ENCODE peak calls at places on chromosomes 12 and 14, in eight cellular contexts. A is GM12878, R is pancreas, W is transverse colon, Q is IMR-90, D is DND-41, G is upper lobe of left lung, O is HCT116. I is an unnamed sample.
A peak's percentile ranks its signal among the peaks of the same experiment; 100 is the strongest.

GRCh38 chr14:29721586-29721985 is 206.1 kb downstream of the PRKD1 start:
- DNase-seq in G (no peak), W (no peak), O (no peak), D (no peak), A (no peak), Q (no peak), R (no peak), I (no peak)

GRCh38 chr14:77674931-77675330 is 32.9 kb downstream of the ALKBH1 start:
- DNase-seq in G (no peak), Q (no peak), A (no peak), O (no peak), R (no peak), D (no peak), W (peak; percentile 75), I (no peak)

GRCh38 chr12:113684908-113685512 is 213.3 kb upstream of the LHX5 start:
- DNase-seq in O (no peak), D (no peak), W (no peak), R (no peak), Q (no peak), G (no peak), A (no peak), I (no peak)

GRCh38 chr12:40942326-40942725 is 245.8 kb upstream of the PDZRN4 start:
- DNase-seq in W (no peak), G (no peak), Q (peak; percentile 19), R (no peak), D (no peak), O (no peak), A (no peak), I (no peak)

GRCh38 chr14:63282997-63283396 is 35.7 kb downstream of the GPHB5 start:
- DNase-seq in O (no peak), W (no peak), A (no peak), G (no peak), D (no peak), R (no peak), Q (no peak), I (no peak)

GRCh38 chr12:7100239-7100638 is 8.0 kb upstream of the C1R start:
- DNase-seq in A (no peak), Q (no peak), O (no peak), D (no peak), W (no peak), G (no peak), R (no peak), I (no peak)

GRCh38 chr12:69527506-69528272 is 57.5 kb downstream of the FRS2 start:
- DNase-seq in W (no peak), O (no peak), Q (peak; percentile 91), D (no peak), G (no peak), R (no peak), A (no peak), I (no peak)

GRCh38 chr12:3973939-3974644 is 100.9 kb upstream of the PARP11 start:
- DNase-seq in Q (no peak), D (no peak), O (no peak), W (no peak), G (no peak), A (no peak), R (no peak), I (no peak)

GRCh38 chr12:121697093-121697698 is 15.4 kb upstream of the TMEM120B start:
- DNase-seq in G (no peak), W (no peak), R (no peak), O (peak; percentile 47), A (no peak), D (no peak), Q (peak; percentile 53), I (no peak)

GRCh38 chr14:81353691-81354323 is 46.3 kb downstream of the STON2 start:
- DNase-seq in R (no peak), O (no peak), A (no peak), W (no peak), G (no peak), D (no peak), Q (no peak), I (no peak)

GRCh38 chr12:42483534-42483857 is 106.0 kb downstream of the PRICKLE1 start:
- DNase-seq in D (no peak), W (peak; percentile 35), A (no peak), G (peak; percentile 22), O (no peak), R (peak; percentile 15), Q (peak; percentile 39), I (peak; percentile 50)

GRCh38 chr12:67038486-67038885 is 230.7 kb upstream of the CAND1 start:
- DNase-seq in Q (no peak), D (no peak), G (no peak), O (no peak), W (no peak), R (no peak), A (no peak), I (no peak)

GRCh38 chr12:12684375-12685106 is 11.4 kb downstream of the GPR19 start:
- DNase-seq in O (no peak), Q (peak; percentile 53), G (no peak), R (no peak), D (peak; percentile 72), A (no peak), W (no peak), I (peak; percentile 53)

GRCh38 chr14:29458547-29458946 is 469.1 kb downstream of the PRKD1 start:
- DNase-seq in D (no peak), W (no peak), R (no peak), O (no peak), G (no peak), Q (no peak), A (no peak), I (no peak)

GRCh38 chr14:74875941-74876913 is at the start of gene PROX2:
- DNase-seq in D (peak; percentile 11), A (no peak), W (no peak), R (no peak), Q (no peak), O (no peak), G (no peak), I (no peak)

GRCh38 chr12:55681142-55682077 is 26.3 kb downstream of the ITGA7 start:
- DNase-seq in O (peak; percentile 87), Q (peak; percentile 51), D (peak; percentile 21), A (no peak), W (peak; percentile 85), R (peak; percentile 78), G (peak; percentile 70), I (peak; percentile 74)

GRCh38 chr14:103739466-103739792 is 23.8 kb downstream of the ZFYVE21 start:
- DNase-seq in W (no peak), Q (no peak), G (no peak), O (no peak), A (no peak), D (no peak), R (no peak), I (no peak)

GRCh38 chr12:79452906-79453305 is 237.9 kb downstream of the PAWR start:
- DNase-seq in D (no peak), R (no peak), O (no peak), G (no peak), A (no peak), W (no peak), Q (no peak), I (no peak)

GRCh38 chr12:79454338-79454777 is 236.4 kb downstream of the PAWR start:
- DNase-seq in W (no peak), A (no peak), R (no peak), Q (peak; percentile 78), G (no peak), D (no peak), O (no peak), I (no peak)

GRCh38 chr12:79451365-79451764 is 239.4 kb downstream of the PAWR start:
- DNase-seq in D (no peak), R (no peak), O (no peak), A (no peak), W (no peak), Q (no peak), G (no peak), I (no peak)

GRCh38 chr12:79451988-79452387 is 238.8 kb downstream of the PAWR start:
- DNase-seq in D (no peak), Q (peak; percentile 88), R (peak; percentile 22), W (peak; percentile 39), A (no peak), G (peak; percentile 21), O (no peak), I (peak; percentile 18)

DNA sequence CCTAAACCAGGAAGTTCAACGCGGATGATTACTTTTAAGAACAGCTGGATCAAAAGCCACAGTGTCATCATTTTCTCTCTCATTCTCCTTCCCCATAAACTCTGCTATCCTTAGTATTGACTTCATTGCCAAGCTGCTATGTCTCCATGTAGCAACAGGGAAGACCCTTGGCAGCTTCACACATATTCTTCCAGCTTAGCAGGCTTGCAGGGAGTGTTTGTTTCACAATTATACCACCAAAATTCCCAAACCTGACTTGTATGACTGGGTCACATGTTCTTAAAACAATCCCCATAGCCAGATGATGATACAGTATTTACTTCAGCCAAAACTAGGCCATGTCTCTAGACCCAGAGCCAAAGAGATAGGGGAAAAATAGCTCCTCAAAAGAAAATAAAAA is 235.4 kb downstream of the PAWR start:
- DNase-seq in Q (peak; percentile 22), D (no peak), A (no peak), R (no peak), W (no peak), O (no peak), G (no peak), I (no peak)
- H3K27ac ChIP-seq in Q (no peak overlapping the region), D (no peak overlapping the region), A (no peak overlapping the region), R (no peak overlapping the region), W (no peak overlapping the region), O (no peak overlapping the region), G (no peak overlapping the region), I (no peak overlapping the region)

DNA sequence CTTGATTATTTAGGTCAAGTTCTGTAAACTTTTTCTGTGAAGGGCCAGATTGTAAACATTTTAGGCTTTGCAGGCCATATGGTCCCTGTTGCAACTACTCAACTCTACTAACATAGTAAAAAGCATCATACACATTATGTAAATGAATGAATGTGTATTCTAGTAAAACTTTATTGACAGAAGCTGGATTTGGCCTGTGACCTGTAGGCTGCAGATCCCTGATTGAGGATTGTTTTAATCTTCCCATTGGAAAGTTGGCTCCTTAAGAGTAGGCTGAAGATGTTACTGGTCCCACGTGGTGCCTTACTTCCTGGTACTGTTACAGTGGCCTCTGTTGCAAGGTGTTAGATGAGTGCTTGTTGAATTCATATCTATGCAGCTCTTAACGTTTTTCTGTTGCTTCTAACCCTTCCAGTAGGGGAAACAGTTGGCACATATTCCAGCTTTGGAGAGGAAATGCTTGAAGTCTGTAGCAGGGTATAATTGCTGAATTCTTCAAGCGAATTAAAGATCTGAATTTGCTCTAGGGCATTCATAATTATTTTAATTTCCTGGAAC is 133.6 kb upstream of the DNM1L start:
- DNase-seq in R (no peak), O (no peak), G (peak; percentile 71), Q (no peak), D (no peak), A (no peak), W (no peak), I (no peak)
- H3K4me1 ChIP-seq in R (peaks cover 24% of the 10 kb centered on the region), O (no peaks in the 10 kb centered on the region), G (peaks cover 69% of the 10 kb centered on the region), Q (peaks cover 15% of the 10 kb centered on the region), D (no peaks in the 10 kb centered on the region), A (no peaks in the 10 kb centered on the region), W (peaks cover 7% of the 10 kb centered on the region), I (peaks cover 62% of the 10 kb centered on the region)

DNA sequence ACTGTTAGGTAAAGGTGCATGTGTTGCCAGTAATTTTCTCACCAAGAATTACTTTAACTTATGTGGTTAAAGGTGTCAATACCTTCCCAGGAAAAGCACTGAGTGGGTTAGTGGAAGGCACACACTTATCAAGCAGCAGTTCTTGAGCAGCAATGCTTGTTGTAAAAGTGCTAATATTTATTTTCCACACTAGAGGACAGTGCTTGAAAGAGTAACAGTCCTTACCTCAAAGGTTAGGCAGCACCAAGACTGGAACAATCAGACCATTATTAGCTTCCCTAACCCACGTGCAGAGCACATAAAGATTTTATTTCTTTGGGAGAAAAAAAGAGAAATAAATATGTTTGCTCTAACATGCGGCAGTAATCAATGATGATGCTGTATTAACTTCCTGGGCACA is 48.8 kb upstream of the KRR1 start:
- DNase-seq in G (no peak), A (no peak), Q (peak; percentile 63), W (no peak), R (no peak), D (no peak), O (no peak), I (no peak)
- TF ChIP-seq CTCF in G (no peak), A (peak; percentile 27), Q (peak; percentile 51), W (no peak), R (peak; percentile 20), D (peak; percentile 38), O (peak; percentile 11), I (peak; percentile 59)

GRCh38 chr14:100691395-100692025 is 35.2 kb upstream of the DLK1 start:
- DNase-seq in W (no peak), D (no peak), G (peak; percentile 74), A (no peak), O (no peak), R (no peak), Q (no peak), I (peak; percentile 94)
- H3K27ac ChIP-seq in W (no peak overlapping the region), D (no peak overlapping the region), G (no peak overlapping the region), A (no peak overlapping the region), O (peak overlapping the region; percentile 92), R (no peak overlapping the region), Q (no peak overlapping the region), I (no peak overlapping the region)